ENCODE peak calls at places on chromosomes 16 and 17, in seven cellular contexts. One of them, this sample, is unnamed.

GRCh38 chr17:50272711-50273653 is 1.3 kb upstream of the TMEM92 start:
- DNase-seq in A549: peak; percentile 48
- DNase-seq in suprapubic skin: peak; percentile 75
- DNase-seq in tibial nerve: peak; percentile 55
- DNase-seq in transverse colon: peak; percentile 62
- DNase-seq in sigmoid colon: no peak
- DNase-seq in K562: peak; percentile 58
- DNase-seq in this sample: peak; percentile 97

GRCh38 chr17:60161598-60162330 is 12.0 kb downstream of the CA4 start:
- DNase-seq in sigmoid colon: no peak
- DNase-seq in transverse colon: no peak
- DNase-seq in suprapubic skin: peak; percentile 55
- DNase-seq in tibial nerve: no peak
- DNase-seq in K562: peak; percentile 55
- DNase-seq in A549: no peak
- DNase-seq in this sample: peak; percentile 73

GRCh38 chr17:64155751-64156544 is 26.0 kb upstream of the ERN1 start:
- DNase-seq in tibial nerve: peak; percentile 50
- DNase-seq in transverse colon: peak; percentile 27
- DNase-seq in K562: no peak
- DNase-seq in sigmoid colon: peak; percentile 83
- DNase-seq in suprapubic skin: peak; percentile 54
- DNase-seq in A549: no peak
- DNase-seq in this sample: no peak

GRCh38 chr16:11673091-11674000 is 5.1 kb downstream of the SNN start:
- DNase-seq in sigmoid colon: no peak
- DNase-seq in K562: no peak
- DNase-seq in A549: no peak
- DNase-seq in transverse colon: no peak
- DNase-seq in suprapubic skin: no peak
- DNase-seq in tibial nerve: no peak
- DNase-seq in this sample: no peak

GRCh38 chr17:11997147-11997971 is at the start of gene ZNF18:
- DNase-seq in K562: peak; percentile 92
- DNase-seq in transverse colon: peak; percentile 98
- DNase-seq in A549: peak; percentile 96
- DNase-seq in tibial nerve: peak; percentile 91
- DNase-seq in suprapubic skin: peak; percentile 98
- DNase-seq in sigmoid colon: peak; percentile 98
- DNase-seq in this sample: peak; percentile 97

GRCh38 chr16:20484726-20485125 is 33.4 kb downstream of the ACSM2A start:
- DNase-seq in tibial nerve: no peak
- DNase-seq in transverse colon: no peak
- DNase-seq in A549: no peak
- DNase-seq in suprapubic skin: no peak
- DNase-seq in sigmoid colon: no peak
- DNase-seq in K562: peak; percentile 38
- DNase-seq in this sample: no peak

GRCh38 chr17:40100419-40100668 is at the start of gene NR1D1:
- DNase-seq in transverse colon: no peak
- DNase-seq in tibial nerve: no peak
- DNase-seq in suprapubic skin: no peak
- DNase-seq in K562: no peak
- DNase-seq in sigmoid colon: no peak
- DNase-seq in A549: no peak
- DNase-seq in this sample: no peak

GRCh38 chr17:7842950-7843535 is 9.0 kb downstream of the KDM6B start:
- DNase-seq in A549: peak; percentile 81
- DNase-seq in sigmoid colon: peak; percentile 92
- DNase-seq in K562: peak; percentile 65
- DNase-seq in suprapubic skin: peak; percentile 94
- DNase-seq in transverse colon: peak; percentile 75
- DNase-seq in tibial nerve: peak; percentile 79
- DNase-seq in this sample: no peak

GRCh38 chr16:55037051-55037450 is 106.4 kb downstream of the IRX5 start:
- DNase-seq in suprapubic skin: no peak
- DNase-seq in transverse colon: no peak
- DNase-seq in sigmoid colon: no peak
- DNase-seq in tibial nerve: no peak
- DNase-seq in A549: no peak
- DNase-seq in K562: no peak
- DNase-seq in this sample: no peak

GRCh38 chr16:31700200-31700529 is 172.5 kb downstream of the AHSP start:
- DNase-seq in suprapubic skin: no peak
- DNase-seq in tibial nerve: no peak
- DNase-seq in sigmoid colon: no peak
- DNase-seq in A549: no peak
- DNase-seq in K562: no peak
- DNase-seq in transverse colon: no peak
- DNase-seq in this sample: peak; percentile 92

GRCh38 chr16:16029431-16030011 is 80.1 kb downstream of the ABCC1 start:
- DNase-seq in A549: no peak
- DNase-seq in tibial nerve: no peak
- DNase-seq in transverse colon: no peak
- DNase-seq in sigmoid colon: no peak
- DNase-seq in suprapubic skin: no peak
- DNase-seq in K562: no peak
- DNase-seq in this sample: no peak

GRCh38 chr16:73000907-73001521 is 46.9 kb downstream of the ZFHX3 start:
- DNase-seq in sigmoid colon: no peak
- DNase-seq in A549: no peak
- DNase-seq in suprapubic skin: peak; percentile 25
- DNase-seq in transverse colon: no peak
- DNase-seq in K562: no peak
- DNase-seq in tibial nerve: no peak
- DNase-seq in this sample: no peak

GRCh38 chr17:31007695-31008373 is 37.0 kb downstream of the RNF135 start:
- DNase-seq in sigmoid colon: no peak
- DNase-seq in suprapubic skin: no peak
- DNase-seq in tibial nerve: no peak
- DNase-seq in A549: no peak
- DNase-seq in K562: no peak
- DNase-seq in transverse colon: no peak
- DNase-seq in this sample: no peak

GRCh38 chr17:17785407-17785806 is 51.4 kb downstream of the SREBF1 start:
- DNase-seq in suprapubic skin: no peak
- DNase-seq in A549: no peak
- DNase-seq in tibial nerve: no peak
- DNase-seq in transverse colon: no peak
- DNase-seq in sigmoid colon: no peak
- DNase-seq in K562: no peak
- DNase-seq in this sample: no peak

GRCh38 chr16:19382084-19382801 is 35.4 kb upstream of the TMC5 start:
- DNase-seq in tibial nerve: no peak
- DNase-seq in sigmoid colon: no peak
- DNase-seq in transverse colon: no peak
- DNase-seq in K562: no peak
- DNase-seq in A549: no peak
- DNase-seq in suprapubic skin: no peak
- DNase-seq in this sample: peak; percentile 10

GRCh38 chr17:5759501-5759925 is 175.2 kb upstream of the NLRP1 start:
- DNase-seq in K562: no peak
- DNase-seq in sigmoid colon: no peak
- DNase-seq in tibial nerve: no peak
- DNase-seq in suprapubic skin: no peak
- DNase-seq in A549: no peak
- DNase-seq in transverse colon: no peak
- DNase-seq in this sample: no peak

GRCh38 chr16:66474750-66475199 is 47.7 kb downstream of the BEAN1 start:
- DNase-seq in suprapubic skin: no peak
- DNase-seq in K562: no peak
- DNase-seq in transverse colon: peak; percentile 27
- DNase-seq in tibial nerve: no peak
- DNase-seq in sigmoid colon: peak; percentile 30
- DNase-seq in A549: no peak
- DNase-seq in this sample: no peak

GRCh38 chr17:61878984-61879612 is 15.8 kb upstream of the BRIP1 start:
- DNase-seq in K562: no peak
- DNase-seq in suprapubic skin: no peak
- DNase-seq in A549: no peak
- DNase-seq in transverse colon: no peak
- DNase-seq in tibial nerve: no peak
- DNase-seq in sigmoid colon: no peak
- DNase-seq in this sample: no peak

GRCh38 chr17:15446036-15446435 is 21.4 kb downstream of the CDRT4 start:
- DNase-seq in K562: peak; percentile 25
- DNase-seq in A549: no peak
- DNase-seq in suprapubic skin: no peak
- DNase-seq in transverse colon: no peak
- DNase-seq in tibial nerve: no peak
- DNase-seq in sigmoid colon: peak; percentile 37
- DNase-seq in this sample: no peak

DNA sequence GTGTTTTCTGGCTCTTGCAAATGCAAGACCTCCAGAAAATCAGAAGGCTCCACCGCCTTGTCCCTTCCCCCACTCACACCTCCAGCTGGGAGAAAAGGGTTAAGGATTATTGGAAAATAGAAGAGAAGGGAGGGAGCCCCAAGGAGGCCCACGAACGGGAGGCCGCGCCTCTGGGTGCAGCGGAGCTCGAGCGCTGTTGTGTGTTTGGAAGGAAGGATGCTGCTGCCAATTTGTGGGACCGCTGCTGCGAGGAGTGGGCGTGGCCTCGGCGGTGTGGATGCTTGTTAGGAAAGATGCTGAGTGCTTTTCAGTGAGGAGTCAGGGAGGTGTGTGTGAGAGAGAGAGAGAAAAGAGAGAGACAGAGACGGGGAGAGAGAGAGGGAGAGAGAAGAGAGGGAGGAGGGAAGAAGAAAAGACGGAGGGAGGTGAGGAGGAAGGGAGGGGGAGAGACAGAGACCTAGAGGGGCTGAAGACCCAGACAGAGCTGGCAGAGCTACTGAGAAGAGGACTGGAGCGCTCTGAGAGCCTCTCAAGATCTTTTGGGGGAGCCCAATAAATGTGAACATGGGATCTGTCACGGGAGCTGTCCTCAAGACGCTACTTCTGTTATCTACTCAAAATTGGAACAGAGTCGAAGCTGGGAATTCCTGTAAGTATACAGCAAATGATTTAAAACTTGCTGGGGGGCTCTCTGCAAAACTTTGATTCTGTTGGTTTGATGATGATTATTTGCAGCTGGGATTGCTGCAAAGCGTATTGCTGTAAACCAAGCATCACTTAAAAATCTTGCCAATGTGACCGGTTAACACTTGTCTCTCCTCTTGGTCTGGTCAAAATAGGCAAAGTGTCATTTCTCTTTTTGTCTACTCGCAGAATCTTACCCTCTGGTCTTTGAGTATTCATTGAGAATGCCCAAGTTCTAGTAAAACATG is at the start of gene CNTNAP4:
- DNase-seq in sigmoid colon: peak; percentile 81
- DNase-seq in transverse colon: no peak
- DNase-seq in tibial nerve: peak; percentile 7
- DNase-seq in suprapubic skin: no peak
- DNase-seq in K562: no peak
- DNase-seq in A549: no peak
- DNase-seq in this sample: peak; percentile 51
- TF ChIP-seq EP300 in sigmoid colon: no peak
- TF ChIP-seq EP300 in transverse colon: no peak
- TF ChIP-seq EP300 in tibial nerve: no peak
- TF ChIP-seq EP300 in suprapubic skin: no peak
- TF ChIP-seq EP300 in K562: no peak
- TF ChIP-seq EP300 in A549: no peak
- TF ChIP-seq EP300 in this sample: no peak

GRCh38 chr16:53224932-53225533 is 170.2 kb downstream of the CHD9 start:
- DNase-seq in K562: peak; percentile 81
- DNase-seq in sigmoid colon: no peak
- DNase-seq in tibial nerve: no peak
- DNase-seq in transverse colon: no peak
- DNase-seq in A549: peak; percentile 55
- DNase-seq in suprapubic skin: no peak
- DNase-seq in this sample: no peak

GRCh38 chr16:53216798-53217197 is 162.0 kb downstream of the CHD9 start:
- DNase-seq in A549: no peak
- DNase-seq in sigmoid colon: no peak
- DNase-seq in suprapubic skin: no peak
- DNase-seq in tibial nerve: no peak
- DNase-seq in transverse colon: no peak
- DNase-seq in K562: peak; percentile 54
- DNase-seq in this sample: no peak

GRCh38 chr16:53220585-53220984 is 165.8 kb downstream of the CHD9 start:
- DNase-seq in K562: peak; percentile 57
- DNase-seq in A549: peak; percentile 49
- DNase-seq in tibial nerve: no peak
- DNase-seq in suprapubic skin: no peak
- DNase-seq in sigmoid colon: no peak
- DNase-seq in transverse colon: no peak
- DNase-seq in this sample: peak; percentile 7

GRCh38 chr16:53219795-53220194 is 165.0 kb downstream of the CHD9 start:
- DNase-seq in A549: peak; percentile 27
- DNase-seq in K562: no peak
- DNase-seq in sigmoid colon: no peak
- DNase-seq in tibial nerve: no peak
- DNase-seq in suprapubic skin: no peak
- DNase-seq in transverse colon: no peak
- DNase-seq in this sample: no peak
- H3K27ac ChIP-seq in A549: peak overlapping the region; percentile 40
- H3K27ac ChIP-seq in K562: peak overlapping the region; percentile 68
- H3K27ac ChIP-seq in sigmoid colon: peak overlapping the region; percentile 61
- H3K27ac ChIP-seq in tibial nerve: no peak overlapping the region
- H3K27ac ChIP-seq in suprapubic skin: peak overlapping the region; percentile 42
- H3K27ac ChIP-seq in transverse colon: peak overlapping the region; percentile 57
- H3K27ac ChIP-seq in this sample: no peak overlapping the region

DNA sequence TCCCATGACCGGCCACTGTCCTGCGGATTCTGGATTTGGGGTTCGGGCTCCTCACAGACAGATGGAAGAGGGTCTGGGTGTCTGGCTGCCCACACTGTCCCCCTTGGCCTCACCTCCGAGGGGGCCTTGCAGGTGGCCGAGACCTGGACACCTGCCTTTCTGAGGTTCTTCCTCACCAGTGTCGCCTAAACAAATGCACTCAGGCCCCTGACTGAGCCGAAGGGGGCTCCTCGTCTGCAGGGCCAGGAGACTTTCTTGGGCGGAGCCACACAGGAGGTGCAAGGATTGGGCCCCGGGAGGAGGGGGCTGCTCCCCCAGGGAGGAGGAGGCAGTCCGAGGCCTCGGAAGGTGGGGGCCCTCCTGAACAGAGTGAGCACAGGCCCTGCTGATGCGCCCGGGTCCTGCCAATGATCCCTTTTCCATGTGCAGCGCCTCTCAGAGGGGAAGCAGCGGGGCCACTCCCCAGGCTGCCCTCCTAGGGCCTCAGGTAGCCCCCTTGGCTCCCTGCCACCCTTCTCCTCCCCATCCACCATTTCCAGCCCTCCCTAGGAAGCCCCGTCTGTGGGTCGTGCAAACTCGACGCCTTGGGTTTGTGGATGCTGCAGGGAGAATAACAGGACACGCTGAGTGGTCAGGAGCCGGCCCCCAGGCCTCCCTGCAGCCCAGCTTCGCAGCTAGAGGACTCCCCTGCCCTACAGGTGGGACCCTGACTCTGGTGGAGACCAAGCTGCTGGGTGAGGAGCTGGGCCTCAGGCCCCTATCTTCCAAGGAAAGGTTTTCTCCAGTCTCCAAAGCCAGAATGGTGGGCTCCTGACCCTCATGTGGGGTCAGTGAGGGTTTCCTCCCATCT is 63.4 kb upstream of the ZNF469 start:
- DNase-seq in K562: no peak
- DNase-seq in suprapubic skin: no peak
- DNase-seq in tibial nerve: no peak
- DNase-seq in A549: no peak
- DNase-seq in transverse colon: no peak
- DNase-seq in sigmoid colon: no peak
- DNase-seq in this sample: no peak
- TF ChIP-seq EP300 in K562: no peak
- TF ChIP-seq EP300 in suprapubic skin: no peak
- TF ChIP-seq EP300 in tibial nerve: no peak
- TF ChIP-seq EP300 in A549: no peak
- TF ChIP-seq EP300 in transverse colon: no peak
- TF ChIP-seq EP300 in sigmoid colon: no peak
- TF ChIP-seq EP300 in this sample: no peak

GRCh38 chr16:4513086-4513860 is 25.3 kb downstream of the CDIP1 start:
- DNase-seq in transverse colon: no peak
- DNase-seq in tibial nerve: no peak
- DNase-seq in sigmoid colon: no peak
- DNase-seq in K562: no peak
- DNase-seq in suprapubic skin: no peak
- DNase-seq in A549: no peak
- DNase-seq in this sample: no peak
- H3K27ac ChIP-seq in transverse colon: no peak overlapping the region
- H3K27ac ChIP-seq in tibial nerve: no peak overlapping the region
- H3K27ac ChIP-seq in sigmoid colon: no peak overlapping the region
- H3K27ac ChIP-seq in K562: no peak overlapping the region
- H3K27ac ChIP-seq in suprapubic skin: no peak overlapping the region
- H3K27ac ChIP-seq in A549: no peak overlapping the region
- H3K27ac ChIP-seq in this sample: no peak overlapping the region

This sample was measured in SK-N-SH.